ENCODE peak calls at places on chromosomes 3 and 15, in six cellular contexts. U is K562, C is HepG2, B is IMR-90, P is SK-N-SH, H is GM12878. R is an unnamed sample.

GRCh38 chr3:194396897-194397756 is 1.9 kb downstream of the GP5 start:
- DNase-seq in P (no peak), H (no peak), B (no peak), C (no peak), U (no peak), R (no peak)

GRCh38 chr3:30097022-30097650 is 509.3 kb upstream of the TGFBR2 start:
- DNase-seq in C (no peak), P (no peak), B (no peak), H (no peak), U (no peak), R (no peak)

GRCh38 chr15:101458908-101459578 is 30.5 kb downstream of the PCSK6 start:
- DNase-seq in B (no peak), C (no peak), P (no peak), U (no peak), H (no peak), R (no peak)

GRCh38 chr15:101088788-101089578 is 162.9 kb downstream of the CHSY1 start:
- DNase-seq in H (no peak), C (peak), P (peak), U (peak), B (no peak), R (peak)

GRCh38 chr15:67281714-67282113 is 27.1 kb downstream of the IQCH start:
- DNase-seq in C (no peak), U (no peak), P (no peak), H (no peak), B (no peak), R (no peak)

GRCh38 chr15:38613085-38613484 is 48.5 kb upstream of the RASGRP1 start:
- DNase-seq in B (no peak), U (no peak), H (no peak), C (no peak), P (no peak), R (no peak)

GRCh38 chr3:132730891-132731580 is 8.8 kb upstream of the NPHP3 start:
- DNase-seq in B (peak), P (peak), U (peak), H (no peak), C (peak), R (peak)

GRCh38 chr15:30062881-30063280 is 19.9 kb upstream of the GOLGA8J start:
- DNase-seq in H (no peak), P (no peak), B (no peak), U (no peak), C (no peak), R (no peak)

GRCh38 chr3:17607905-17608304 is 134.5 kb downstream of the TBC1D5 start:
- DNase-seq in H (no peak), C (no peak), B (no peak), P (no peak), U (no peak), R (no peak)

GRCh38 chr3:30631237-30631961 is 25.0 kb downstream of the TGFBR2 start:
- DNase-seq in C (peak), U (no peak), B (no peak), H (no peak), P (no peak), R (peak)

GRCh38 chr15:80419546-80419945 is 15.4 kb downstream of the ARNT2 start:
- DNase-seq in P (no peak), C (no peak), B (peak), U (no peak), H (no peak), R (no peak)

GRCh38 chr3:35635931-35636683 is 3.2 kb upstream of the ARPP21 start:
- DNase-seq in U (no peak), P (no peak), C (no peak), B (no peak), H (no peak), R (no peak)

GRCh38 chr15:78162038-78162437 is 12.9 kb downstream of the IDH3A start:
- DNase-seq in H (no peak), U (no peak), C (no peak), P (no peak), B (no peak), R (no peak)

GRCh38 chr3:53130179-53131135 is at the start of gene RFT1:
- DNase-seq in B (peak), P (peak), C (peak), U (peak), H (peak), R (peak)

GRCh38 chr3:126742057-126742456 is 38.0 kb downstream of the CHCHD6 start:
- DNase-seq in H (no peak), C (no peak), B (no peak), P (no peak), U (no peak), R (no peak)

GRCh38 chr3:13834258-13835035 is 45.4 kb downstream of the WNT7A start:
- DNase-seq in C (no peak), P (no peak), U (no peak), H (no peak), B (no peak), R (no peak)

GRCh38 chr3:51958603-51959521 is 3.7 kb downstream of the GPR62 start:
- DNase-seq in H (no peak), B (no peak), P (no peak), C (no peak), U (no peak), R (no peak)

GRCh38 chr3:77081240-77081661 is 41.4 kb downstream of the ROBO2 start:
- DNase-seq in U (no peak), P (no peak), B (peak), H (no peak), C (no peak), R (no peak)

GRCh38 chr3:49158108-49158709 is 7.9 kb downstream of the CCDC71 start:
- DNase-seq in B (no peak), U (peak), H (peak), C (peak), P (peak), R (no peak)

GRCh38 chr3:46668116-46668515 is 25.4 kb downstream of the ALS2CL start:
- DNase-seq in U (no peak), B (no peak), H (no peak), C (no peak), P (peak), R (no peak)

GRCh38 chr15:100221461-100222348 is 120.1 kb downstream of the ADAMTS17 start:
- DNase-seq in B (no peak), P (no peak), U (no peak), H (no peak), C (no peak), R (no peak)

GRCh38 chr15:53246996-53247395 is 456.9 kb upstream of the ONECUT1 start:
- DNase-seq in U (no peak), B (no peak), C (no peak), H (no peak), P (no peak), R (no peak)

GRCh38 chr3:72345237-72345878 is 502.9 kb downstream of the SHQ1 start:
- DNase-seq in C (no peak), U (no peak), H (no peak), P (no peak), B (no peak), R (no peak)

GRCh38 chr3:9582332-9582731 is 28.7 kb upstream of the LHFPL4 start:
- DNase-seq in H (no peak), U (no peak), B (no peak), C (no peak), P (no peak), R (no peak)

GRCh38 chr15:64619880-64620839 is 155.2 kb downstream of the RBPMS2 start:
- DNase-seq in P (no peak), U (no peak), C (no peak), B (peak), H (no peak), R (peak)

GRCh38 chr15:58762731-58763130 is 8.4 kb upstream of the MINDY2 start:
- DNase-seq in B (no peak), H (no peak), C (no peak), P (no peak), U (no peak), R (no peak)

GRCh38 chr15:74863239-74864056 is 9.7 kb downstream of the SCAMP2 start:
- DNase-seq in B (peak), U (no peak), H (no peak), C (no peak), P (no peak), R (no peak)

GRCh38 chr3:179852117-179852886 is 184.4 kb downstream of the PEX5L start:
- DNase-seq in B (peak), P (no peak), U (peak), C (peak), H (no peak), R (peak)

GRCh38 chr3:153096611-153097200 is 65.3 kb upstream of the RAP2B start:
- DNase-seq in U (no peak), B (peak), P (no peak), H (no peak), C (no peak), R (no peak)

GRCh38 chr3:127688416-127689265 is 15.9 kb downstream of the ABTB1 start:
- DNase-seq in C (no peak), H (no peak), P (no peak), U (no peak), B (peak), R (no peak)

GRCh38 chr15:69414702-69415161 is 583 bp downstream of the KIF23 start:
- DNase-seq in P (no peak), H (no peak), U (peak), B (peak), C (peak), R (peak)

GRCh38 chr15:57591822-57592367 is at the start of gene MYZAP:
- DNase-seq in C (no peak), B (no peak), P (peak), H (no peak), U (peak), R (peak)

GRCh38 chr3:11604139-11604895 is 39.4 kb downstream of the VGLL4 start:
- DNase-seq in C (no peak), P (no peak), U (peak), B (peak), H (no peak), R (no peak)

GRCh38 chr3:139113231-139113749 is 68.6 kb upstream of the PRR23C start:
- DNase-seq in H (no peak), B (no peak), C (no peak), U (peak), P (no peak), R (no peak)

GRCh38 chr15:65414841-65415621 is 7.7 kb downstream of the IGDCC4 start:
- DNase-seq in P (no peak), B (peak), H (no peak), C (peak), U (no peak), R (peak)

GRCh38 chr3:97880267-97880666 is 58.5 kb downstream of the CRYBG3 start:
- DNase-seq in H (no peak), U (no peak), C (peak), P (no peak), B (peak), R (no peak)

GRCh38 chr15:77599899-77600298 is 32.8 kb downstream of the LINGO1 start:
- DNase-seq in C (peak), B (peak), H (no peak), P (peak), U (peak), R (peak)

GRCh38 chr3:189900578-189900977 is 220.1 kb downstream of the P3H2 start:
- DNase-seq in U (no peak), H (no peak), P (no peak), C (no peak), B (no peak), R (no peak)

DNA sequence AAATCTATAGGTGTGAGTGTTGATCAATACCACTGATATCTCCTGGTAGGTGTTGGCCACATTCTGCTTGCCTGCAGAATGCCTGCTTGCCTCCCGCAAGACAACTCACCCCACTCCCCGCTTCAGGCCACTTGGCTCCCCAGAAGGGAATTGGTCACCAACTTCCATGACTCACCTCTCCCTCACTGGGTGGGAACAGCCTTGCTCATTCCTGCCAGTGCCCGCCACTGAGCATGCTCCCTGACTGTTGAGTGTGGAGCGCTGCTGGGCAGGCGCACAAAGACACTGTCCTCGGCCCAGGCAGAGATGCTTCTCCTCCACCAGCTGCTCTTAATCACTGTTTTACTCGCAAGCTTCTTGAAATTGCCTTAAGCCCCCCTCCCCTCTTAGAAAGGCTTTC is 57.3 kb upstream of the PPP2R3A start:
- DNase-seq in U (no peak), H (no peak), C (no peak), B (peak), P (no peak), R (no peak)
- TF ChIP-seq SMC3 in U (no peak), H (no peak), C (no peak), B (no peak), P (no peak), R (no peak)

GRCh38 chr3:141738636-141739363 is 702 bp downstream of the RNF7 start:
- DNase-seq in U (peak), H (no peak), B (peak), C (no peak), P (peak), R (peak)
- TF ChIP-seq SMC3 in U (no peak), H (no peak), B (peak), C (no peak), P (no peak), R (no peak)

GRCh38 chr3:99627062-99627826 is 11.2 kb upstream of the COL8A1 start:
- DNase-seq in H (no peak), C (no peak), U (no peak), P (no peak), B (peak), R (peak)
- TF ChIP-seq SMC3 in H (no peak), C (no peak), U (no peak), P (no peak), B (no peak), R (no peak)

DNA sequence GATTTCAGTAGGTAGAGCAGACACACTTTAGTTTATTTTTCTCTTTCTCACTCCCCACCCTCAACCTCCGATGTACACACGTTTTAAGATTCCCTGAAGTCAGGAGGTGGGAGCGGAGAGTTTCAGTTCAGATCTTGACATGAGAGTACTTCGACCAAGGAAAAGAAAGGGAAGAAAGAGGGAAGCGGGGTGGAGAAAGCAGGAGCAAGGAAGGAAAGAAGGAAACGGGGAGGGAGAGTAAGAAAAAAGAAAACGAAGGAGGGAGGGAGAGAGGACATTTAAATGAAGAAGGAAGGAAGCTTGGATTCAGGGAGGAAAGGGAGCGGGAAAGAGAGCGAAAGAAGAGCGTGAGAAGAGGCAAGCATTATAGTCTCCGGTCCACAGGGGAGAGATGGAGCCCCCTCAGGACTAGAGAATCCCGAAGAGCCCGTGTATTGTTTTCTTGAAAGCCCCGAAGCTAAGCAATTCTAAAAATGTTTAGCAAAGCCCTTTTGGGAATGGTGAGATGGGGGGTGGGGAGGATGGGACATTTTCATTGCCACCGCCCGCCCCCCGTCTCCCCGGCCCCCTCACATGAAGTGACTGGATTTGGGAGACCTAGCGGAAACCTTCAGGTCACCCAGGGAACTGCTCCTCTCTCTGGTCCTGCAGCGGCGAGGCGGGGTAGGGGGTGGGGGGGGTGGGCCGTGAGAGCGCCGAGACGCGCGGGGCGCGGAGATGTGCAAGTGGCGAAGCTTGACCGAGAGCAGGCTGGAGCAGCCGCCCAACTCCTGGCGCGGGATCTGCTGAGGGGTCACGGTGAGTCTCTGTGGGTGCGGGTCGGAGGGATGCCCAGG is 942 bp upstream of the MME start:
- DNase-seq in H (no peak), U (peak), B (peak), P (peak), C (no peak), R (no peak)
- TF ChIP-seq SMC3 in H (no peak), U (no peak), B (no peak), P (no peak), C (no peak), R (no peak)

GRCh38 chr3:55516391-55517030 is 29.4 kb upstream of the WNT5A start:
- DNase-seq in H (no peak), B (no peak), C (no peak), U (no peak), P (no peak), R (no peak)

GRCh38 chr3:55521086-55522060 is 34.3 kb upstream of the WNT5A start:
- DNase-seq in C (no peak), U (no peak), P (no peak), H (no peak), B (no peak), R (no peak)

GRCh38 chr3:55518451-55518850 is 31.3 kb upstream of the WNT5A start:
- DNase-seq in B (peak), C (no peak), H (no peak), U (no peak), P (no peak), R (no peak)

GRCh38 chr3:55522077-55522476 is 35.0 kb upstream of the WNT5A start:
- DNase-seq in H (no peak), U (no peak), P (no peak), B (no peak), C (no peak), R (no peak)

GRCh38 chr3:55519016-55519415 is 31.9 kb upstream of the WNT5A start:
- DNase-seq in P (no peak), C (no peak), H (no peak), U (no peak), B (peak), R (peak)
- TF ChIP-seq SMC3 in P (no peak), C (no peak), H (no peak), U (no peak), B (no peak), R (no peak)

DNA sequence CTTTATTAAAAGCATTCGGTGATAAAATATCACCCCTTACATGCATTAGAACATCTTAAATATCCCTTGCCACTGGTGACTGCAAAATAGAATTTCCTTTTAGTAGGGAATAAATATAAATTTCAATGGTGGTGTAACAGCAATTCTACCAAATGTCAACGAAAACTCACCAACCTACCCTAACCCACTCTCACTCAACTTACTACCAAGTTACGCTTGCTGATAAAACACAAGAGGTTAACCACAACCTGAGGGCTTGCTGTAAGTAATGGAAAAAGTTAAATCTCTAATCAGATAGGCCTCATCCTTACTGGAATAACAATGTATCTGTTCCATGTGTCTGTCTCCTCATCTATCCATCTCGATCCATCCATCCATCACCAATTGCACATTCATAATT is 274.7 kb downstream of the FOXP1 start:
- DNase-seq in B (no peak), U (no peak), H (no peak), P (no peak), C (no peak), R (no peak)
- TF ChIP-seq SMC3 in B (no peak), U (no peak), H (no peak), P (no peak), C (no peak), R (no peak)

DNA sequence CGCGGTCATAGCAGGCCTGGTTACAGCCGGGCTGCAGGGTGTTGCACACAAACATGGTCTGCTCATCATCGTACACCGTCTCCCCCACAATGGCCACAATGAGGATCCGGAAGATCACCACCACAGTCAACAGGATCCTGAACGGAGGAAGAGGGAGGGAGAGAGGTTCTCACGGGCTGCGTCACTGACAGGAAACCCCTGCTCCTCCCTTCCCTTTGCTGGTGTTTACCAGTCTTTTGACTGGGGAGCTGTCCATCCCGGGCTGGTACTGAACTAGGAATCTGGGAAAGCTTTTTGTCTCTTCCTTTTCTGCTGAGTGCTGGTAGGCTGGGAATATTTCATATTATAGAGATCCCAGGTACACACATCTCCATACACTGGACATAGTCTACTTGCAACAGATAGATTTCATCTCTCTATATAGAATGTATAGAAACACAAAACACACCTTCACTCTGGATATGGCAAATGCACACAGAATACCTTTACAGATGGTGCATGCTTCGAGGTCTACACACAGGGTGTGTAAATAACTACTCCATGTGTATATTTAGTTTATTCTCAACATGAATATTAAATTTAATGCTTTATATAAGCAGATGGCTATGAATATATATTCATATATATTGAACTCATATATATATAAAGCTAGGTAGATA is 1.4 kb downstream of the GJD2 start:
- DNase-seq in U (peak), B (peak), H (no peak), P (no peak), C (peak), R (peak)
- TF ChIP-seq SMC3 in U (no peak), B (no peak), H (no peak), P (no peak), C (no peak), R (no peak)

GRCh38 chr15:23647001-23647295 is 719 bp downstream of the MAGEL2 start:
- DNase-seq in C (no peak), U (no peak), B (no peak), H (no peak), P (no peak), R (no peak)

GRCh38 chr15:23646165-23647000 is 1.3 kb downstream of the MAGEL2 start:
- DNase-seq in P (peak), B (no peak), C (no peak), H (no peak), U (no peak), R (no peak)

GRCh38 chr15:23644829-23645228 is 2.8 kb downstream of the MAGEL2 start:
- DNase-seq in B (no peak), P (no peak), U (no peak), H (no peak), C (no peak), R (no peak)

GRCh38 chr15:23645379-23646164 is 2.1 kb downstream of the MAGEL2 start:
- DNase-seq in U (peak), C (peak), B (no peak), P (peak), H (no peak), R (no peak)

GRCh38 chr15:23642413-23643044 is 5.1 kb downstream of the MAGEL2 start:
- DNase-seq in H (no peak), C (peak), P (peak), B (peak), U (peak), R (peak)
- TF ChIP-seq SMC3 in H (peak), C (peak), P (peak), B (peak), U (peak), R (peak)

GRCh38 chr3:74631771-74632170 is 17.3 kb upstream of the CNTN3 start:
- DNase-seq in P (no peak), C (no peak), H (no peak), U (no peak), B (peak), R (no peak)
- TF ChIP-seq SMC3 in P (no peak), C (no peak), H (no peak), U (no peak), B (no peak), R (no peak)